ENCODE peak calls at places on chromosomes 12 and 14, in five cellular contexts. V is H1, R is neuronal stem cell, B is IMR-90, I is mesendoderm. C is an unnamed sample.

GRCh38 chr14:23481362-23481970 is 12.0 kb downstream of the NGDN start:
- DNase-seq in R (peak; percentile 47), B (peak; percentile 23), I (peak; percentile 54), V (no peak), C (no peak)

GRCh38 chr12:65952737-65953209 is 128.5 kb downstream of the HMGA2 start:
- DNase-seq in I (no peak), R (no peak), B (peak; percentile 87), V (no peak), C (no peak)

GRCh38 chr14:103696466-103697071 is 18.7 kb downstream of the XRCC3 start:
- DNase-seq in I (no peak), B (peak; percentile 91), R (no peak), V (no peak), C (no peak)

GRCh38 chr14:20350860-20351259 is 7.4 kb downstream of the PARP2 start:
- DNase-seq in V (no peak), R (no peak), B (peak; percentile 17), I (no peak), C (no peak)

GRCh38 chr12:14571779-14572178 is 4.1 kb upstream of the PLBD1 start:
- DNase-seq in R (no peak), I (no peak), V (no peak), B (no peak), C (no peak)

GRCh38 chr14:63276492-63277342 is 42.0 kb downstream of the GPHB5 start:
- DNase-seq in B (peak; percentile 64), R (peak; percentile 38), I (peak; percentile 59), V (no peak), C (peak; percentile 72)

GRCh38 chr12:6061661-6062060 is 62.8 kb downstream of the VWF start:
- DNase-seq in B (peak; percentile 70), I (no peak), R (no peak), V (no peak), C (no peak)

GRCh38 chr12:58920102-58920955 is at the start of gene LRIG3:
- DNase-seq in I (peak; percentile 92), V (no peak), B (peak; percentile 89), R (peak; percentile 85), C (peak; percentile 65)

GRCh38 chr14:22561661-22562579 is 27.1 kb downstream of the DAD1 start:
- DNase-seq in R (no peak), I (peak; percentile 72), V (no peak), B (no peak), C (no peak)

GRCh38 chr12:97886548-97887176 is 424.1 kb downstream of the RMST start:
- DNase-seq in I (no peak), V (no peak), B (no peak), R (no peak), C (no peak)

GRCh38 chr14:105092124-105092911 is 27.1 kb upstream of the GPR132 start:
- DNase-seq in R (no peak), I (no peak), V (no peak), B (no peak), C (peak; percentile 59)

GRCh38 chr12:80517655-80518054 is 73.6 kb downstream of the PTPRQ start:
- DNase-seq in I (no peak), B (no peak), R (no peak), V (no peak), C (no peak)

GRCh38 chr14:68793734-68794129 is 865 bp upstream of the ZFP36L1 start:
- DNase-seq in V (no peak), B (no peak), I (no peak), R (no peak), C (no peak)

GRCh38 chr14:68792830-68793733 is at the start of gene ZFP36L1:
- DNase-seq in B (peak; percentile 95), I (peak; percentile 99), R (peak; percentile 98), V (peak; percentile 89), C (peak; percentile 99)

GRCh38 chr14:68794856-68795601 is 2.2 kb upstream of the ZFP36L1 start:
- DNase-seq in V (no peak), I (peak; percentile 78), R (no peak), B (peak; percentile 95), C (no peak)

GRCh38 chr14:68795602-68796417 is 2.9 kb upstream of the ZFP36L1 start:
- DNase-seq in R (no peak), I (peak; percentile 97), B (peak; percentile 79), V (peak; percentile 87), C (peak; percentile 80)

GRCh38 chr14:68794130-68794855 is 1.4 kb upstream of the ZFP36L1 start:
- DNase-seq in B (peak; percentile 95), V (no peak), R (no peak), I (peak; percentile 89), C (peak; percentile 90)
- H3K23ac ChIP-seq in B (peak overlapping the region; percentile 93), V (no peak overlapping the region), R (peak overlapping the region; percentile 45), I (no peak overlapping the region), C (no peak overlapping the region)

GRCh38 chr12:64064240-64064639 is 157.9 kb downstream of the KICS2 start:
- DNase-seq in I (no peak), R (no peak), V (no peak), B (no peak), C (no peak)
- H2AK5ac ChIP-seq in I (no peak overlapping the region), R (no peak overlapping the region), V (no peak overlapping the region), B (peak overlapping the region; percentile 2), C (no peak overlapping the region)

GRCh38 chr12:4171742-4172141 is 101.8 kb upstream of the CCND2 start:
- DNase-seq in I (no peak), B (no peak), V (no peak), R (no peak), C (no peak)

GRCh38 chr12:4164591-4165558 is 108.7 kb upstream of the CCND2 start:
- DNase-seq in V (peak; percentile 51), I (peak; percentile 92), R (peak; percentile 54), B (peak; percentile 75), C (no peak)

GRCh38 chr12:4169959-4170358 is 103.6 kb upstream of the CCND2 start:
- DNase-seq in V (no peak), B (no peak), I (no peak), R (no peak), C (no peak)

GRCh38 chr12:4169522-4169921 is 104.0 kb upstream of the CCND2 start:
- DNase-seq in B (no peak), R (no peak), I (no peak), V (no peak), C (no peak)

DNA sequence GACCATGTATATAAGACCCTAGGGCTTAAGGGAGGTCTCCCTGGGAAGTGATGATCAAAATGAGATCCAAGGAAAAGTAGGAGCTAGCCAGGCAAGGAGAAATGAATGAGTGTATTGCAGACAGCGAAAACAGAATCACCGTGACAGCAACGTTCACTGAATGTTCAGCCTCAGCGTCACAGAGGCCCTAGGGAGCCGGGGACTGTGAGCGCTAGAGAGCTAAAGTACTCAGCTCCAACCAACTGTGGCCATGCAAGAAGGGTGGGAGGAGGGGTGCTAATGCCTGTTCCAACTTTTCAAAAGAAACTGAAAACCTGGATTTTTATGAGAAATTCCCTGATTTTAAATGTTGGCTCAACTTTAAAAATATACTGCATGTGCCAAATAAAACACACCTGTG is 105.5 kb upstream of the CCND2 start:
- DNase-seq in B (no peak), I (no peak), V (no peak), R (no peak), C (no peak)
- H4K8ac ChIP-seq in B (no peak overlapping the region), I (no peak overlapping the region), V (no peak overlapping the region), R (no peak overlapping the region), C (no peak overlapping the region)

DNA sequence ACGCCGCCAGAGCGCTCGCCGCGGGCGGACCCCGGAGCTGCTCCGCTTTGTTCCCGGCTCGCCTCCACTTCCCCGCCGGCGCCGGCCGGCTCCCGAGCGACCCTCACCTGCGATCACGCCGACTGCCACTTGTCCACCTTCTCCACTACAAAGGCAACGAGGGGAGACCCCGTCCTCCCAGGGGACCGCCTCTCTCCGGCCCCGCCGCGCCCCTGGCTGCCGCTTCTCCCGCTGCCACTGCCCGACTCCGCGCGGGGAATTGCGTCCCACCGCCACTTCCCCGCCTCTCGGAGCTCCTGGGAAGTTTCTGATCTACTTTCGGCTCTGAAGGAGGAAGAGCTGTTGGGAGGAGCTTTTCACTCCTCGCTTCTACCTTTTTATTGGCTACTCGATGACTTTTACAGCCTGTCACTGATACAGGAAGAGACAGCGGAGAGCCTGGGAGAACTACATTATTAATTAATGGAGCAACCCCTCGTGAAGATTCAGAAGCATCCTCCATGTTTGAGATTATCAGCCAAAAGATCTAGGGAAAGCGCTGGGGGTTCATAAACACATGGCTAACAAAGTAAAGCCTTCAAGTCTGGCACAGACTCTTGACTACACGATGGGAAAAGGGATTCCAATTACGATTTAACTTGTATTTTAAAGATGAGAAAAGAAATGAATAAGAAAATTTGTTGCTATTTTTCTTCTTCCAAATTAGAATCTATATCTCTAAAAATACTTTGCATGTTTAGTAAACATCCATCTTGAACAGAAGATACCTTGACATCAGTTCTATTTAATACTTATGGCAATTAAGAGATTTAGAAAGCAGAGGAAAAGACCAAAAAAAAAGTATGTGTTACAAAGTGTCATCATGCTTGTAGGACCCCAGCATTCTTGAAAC is at the start of gene BAZ1A:
- DNase-seq in B (peak; percentile 91), R (peak; percentile 61), V (no peak), I (peak; percentile 92), C (peak; percentile 73)
- H3K23ac ChIP-seq in B (peak within 1 kb of the TSS; percentile 97), R (peak within 1 kb of the TSS; percentile 93), V (no peak within 1 kb of the TSS), I (peak within 1 kb of the TSS; percentile 60), C (no peak within 1 kb of the TSS)

DNA sequence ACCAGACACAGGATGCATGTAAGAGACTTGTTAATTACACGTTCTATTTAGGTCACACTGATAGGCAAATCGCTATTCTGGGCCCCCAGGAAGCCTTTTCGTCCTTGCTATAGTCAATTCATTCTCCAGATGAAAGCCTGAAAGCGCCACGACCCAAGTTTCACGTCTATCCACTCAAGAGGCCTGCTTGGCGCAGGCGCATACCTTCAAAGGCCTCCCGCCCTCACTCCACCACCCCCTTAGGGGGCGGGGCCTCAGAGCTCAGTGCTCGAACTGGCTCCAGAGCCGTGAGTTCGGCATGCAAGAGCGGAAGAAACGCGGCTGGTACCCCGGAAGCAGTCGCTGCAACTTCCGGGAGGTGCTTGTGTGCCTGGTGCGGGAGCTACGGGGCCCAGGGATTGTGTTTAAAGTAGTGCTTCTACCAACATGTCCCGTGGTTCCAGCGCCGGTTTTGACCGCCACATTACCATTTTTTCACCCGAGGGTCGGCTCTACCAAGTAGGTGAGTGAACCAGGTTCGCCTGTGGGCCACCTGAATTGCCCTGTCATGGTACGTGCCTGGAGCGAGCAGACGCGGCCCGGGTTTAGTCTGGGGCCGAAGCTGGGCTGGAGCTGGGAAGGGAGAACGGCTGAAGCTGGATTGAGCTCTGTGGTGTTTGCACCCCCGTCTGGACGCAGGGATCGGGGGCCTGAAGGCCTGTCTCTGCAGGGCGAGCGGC is at the start of gene PSMA6:
- DNase-seq in I (peak; percentile 100), R (peak; percentile 97), B (peak; percentile 99), V (peak; percentile 97), C (peak; percentile 100)
- H2AK5ac ChIP-seq in I (no peak within 1 kb of the TSS), R (no peak within 1 kb of the TSS), B (peak within 1 kb of the TSS; percentile 88), V (no peak within 1 kb of the TSS), C (peak within 1 kb of the TSS; percentile 95)

GRCh38 chr14:99951085-99951484 is 114.1 kb upstream of the EVL start:
- DNase-seq in B (no peak), R (no peak), V (no peak), I (no peak), C (no peak)
- H4K8ac ChIP-seq in B (no peak overlapping the region), R (no peak overlapping the region), V (no peak overlapping the region), I (no peak overlapping the region), C (no peak overlapping the region)

GRCh38 chr12:48814313-48815280 is 3.7 kb upstream of the CACNB3 start:
- DNase-seq in V (no peak), I (peak; percentile 64), B (peak; percentile 75), R (peak; percentile 79), C (peak; percentile 77)
- H3K23ac ChIP-seq in V (no peak overlapping the region), I (peak overlapping the region; percentile 76), B (peak overlapping the region; percentile 86), R (peak overlapping the region; percentile 74), C (no peak overlapping the region)

C was measured in trophoblast cell.